ENCODE peak calls at places on chromosomes 7 and 10, in nine cellular contexts. H, T, Y, Z, M, V, A, B and W are unnamed samples.

GRCh38 chr10:44971419-44971818 is 7.2 kb downstream of the DEPP1 start:
- DNase-seq in V (no peak), H (no peak), Y (no peak), Z (no peak), M (no peak), A (no peak), B (no peak), T (no peak), W (no peak)

GRCh38 chr10:62333135-62333889 is 40.9 kb upstream of the ZNF365 start:
- DNase-seq in T (no peak), H (no peak), Y (no peak), B (no peak), M (no peak), A (no peak), V (no peak), Z (no peak), W (no peak)

GRCh38 chr10:125166658-125167057 is 6.3 kb upstream of the CTBP2 start:
- DNase-seq in H (no peak), A (no peak), B (no peak), Y (no peak), Z (no peak), T (no peak), M (no peak), V (no peak), W (no peak)

GRCh38 chr10:63286754-63287264 is 153.7 kb downstream of the NRBF2 start:
- DNase-seq in Y (no peak), V (peak), A (no peak), T (no peak), M (no peak), B (no peak), Z (no peak), H (no peak), W (no peak)

GRCh38 chr7:17941171-17941490 is 837 bp upstream of the SNX13 start:
- DNase-seq in T (no peak), V (peak), M (no peak), B (no peak), Z (no peak), H (no peak), Y (no peak), A (no peak), W (no peak)

GRCh38 chr7:24025094-24025493 is 258.9 kb upstream of the NPY start:
- DNase-seq in B (no peak), T (no peak), Z (no peak), A (no peak), Y (no peak), M (no peak), V (peak), H (no peak), W (no peak)

GRCh38 chr7:38881015-38881414 is 28.0 kb downstream of the VPS41 start:
- DNase-seq in H (no peak), V (peak), Y (no peak), A (no peak), Z (no peak), B (no peak), M (peak), T (no peak), W (no peak)

GRCh38 chr7:100629117-100629711 is 12.1 kb downstream of the TFR2 start:
- DNase-seq in Y (no peak), H (no peak), M (no peak), B (no peak), V (peak), Z (no peak), T (no peak), A (no peak), W (no peak)

GRCh38 chr7:25028370-25028971 is 48.5 kb upstream of the OSBPL3 start:
- DNase-seq in B (peak), Y (no peak), M (no peak), T (no peak), V (peak), Z (no peak), A (no peak), H (no peak), W (no peak)

GRCh38 chr7:255721-256361 is 34.1 kb upstream of the FOXL3 start:
- DNase-seq in M (no peak), Z (no peak), H (no peak), Y (no peak), A (no peak), V (no peak), B (no peak), T (no peak), W (no peak)

GRCh38 chr7:155864991-155865690 is 52.9 kb upstream of the SHH start:
- DNase-seq in T (no peak), Z (no peak), Y (no peak), V (no peak), M (no peak), H (no peak), A (no peak), B (no peak), W (no peak)

GRCh38 chr10:52420656-52421055 is 106.6 kb downstream of the DKK1 start:
- DNase-seq in M (no peak), H (no peak), Z (no peak), B (no peak), V (no peak), A (no peak), Y (no peak), T (no peak), W (no peak)

GRCh38 chr10:123522702-123523312 is 143.3 kb upstream of the GPR26 start:
- DNase-seq in Y (no peak), V (no peak), A (no peak), B (no peak), M (no peak), H (no peak), T (no peak), Z (no peak), W (no peak)